ENCODE peak calls at places on chromosomes 7 and 10, in eight cellular contexts. R is body of pancreas, V is T1000, C is NCI-H2081, P is kidney glomerular epithelial cell, M is GM04504, J is A549, S is T-helper 17 cell. Z is an unnamed sample.

GRCh38 chr10:17075510-17075909 is 54.1 kb downstream of the CUBN start:
- DNase-seq in J (peak), C (no peak), S (no peak), R (peak), V (no peak), P (peak), M (peak), Z (no peak)

GRCh38 chr7:26880852-26881251 is 16.5 kb upstream of the SKAP2 start:
- DNase-seq in P (no peak), S (no peak), R (no peak), J (no peak), C (no peak), M (no peak), V (no peak), Z (no peak)

GRCh38 chr7:137169282-137169698 is 174.2 kb downstream of the PTN start:
- DNase-seq in M (peak), S (no peak), C (peak), V (no peak), J (peak), R (peak), P (peak), Z (peak)

GRCh38 chr10:29613791-29614190 is 21.0 kb downstream of the SVIL start:
- DNase-seq in J (no peak), P (no peak), R (no peak), C (no peak), S (no peak), V (no peak), M (no peak), Z (no peak)

GRCh38 chr7:490461-491291 is 29.0 kb downstream of the PDGFA start:
- DNase-seq in J (no peak), C (no peak), R (no peak), V (no peak), P (no peak), M (no peak), S (no peak), Z (no peak)

GRCh38 chr10:63929826-63930467 is 408.7 kb downstream of the REEP3 start:
- DNase-seq in J (no peak), C (peak), R (peak), V (no peak), S (no peak), P (no peak), M (no peak), Z (no peak)

GRCh38 chr7:80372415-80372814 is 139.4 kb downstream of the GNAT3 start:
- DNase-seq in R (no peak), C (no peak), P (no peak), M (no peak), V (no peak), J (peak), S (no peak), Z (peak)

GRCh38 chr10:77290528-77291155 is 347.0 kb downstream of the KCNMA1 start:
- DNase-seq in S (no peak), J (peak), P (peak), M (peak), V (peak), C (no peak), R (no peak), Z (no peak)

GRCh38 chr10:79393924-79394610 is 46.8 kb downstream of the PPIF start:
- DNase-seq in V (no peak), J (no peak), S (no peak), R (no peak), C (no peak), M (no peak), P (no peak), Z (no peak)

GRCh38 chr10:127945948-127946347 is 39.0 kb downstream of the PTPRE start:
- DNase-seq in P (no peak), S (no peak), M (no peak), J (no peak), R (no peak), C (no peak), V (no peak), Z (no peak)

GRCh38 chr7:151080522-151081169 is at the start of gene FASTK:
- DNase-seq in V (peak), J (peak), S (peak), P (peak), C (peak), R (peak), M (peak), Z (peak)

GRCh38 chr7:33248663-33249062 is 119.3 kb downstream of the BBS9 start:
- DNase-seq in C (no peak), V (no peak), S (no peak), R (no peak), J (no peak), M (no peak), P (no peak), Z (no peak)

GRCh38 chr10:56109454-56109853 is 251.6 kb downstream of the ZWINT start:
- DNase-seq in R (no peak), P (no peak), M (no peak), S (no peak), V (no peak), C (no peak), J (no peak), Z (no peak)

GRCh38 chr7:24472093-24472492 is 101.2 kb upstream of the PALS2 start:
- DNase-seq in M (no peak), P (no peak), C (no peak), R (no peak), S (no peak), V (no peak), J (no peak), Z (no peak)

GRCh38 chr7:99618726-99619125 is 2.0 kb downstream of the ZSCAN25 start:
- DNase-seq in R (no peak), P (no peak), S (no peak), V (peak), J (peak), C (no peak), M (peak), Z (no peak)

GRCh38 chr7:27108390-27109127 is 6.1 kb upstream of the HOXA2 start:
- DNase-seq in C (no peak), M (no peak), R (no peak), V (no peak), J (no peak), S (no peak), P (peak), Z (peak)

GRCh38 chr10:84401838-84402611 is 73.6 kb downstream of the CCSER2 start:
- DNase-seq in M (no peak), S (no peak), P (no peak), J (no peak), R (no peak), C (no peak), V (no peak), Z (peak)

GRCh38 chr10:34816067-34817002 is 1.2 kb upstream of the PARD3 start:
- DNase-seq in J (peak), R (no peak), M (no peak), V (no peak), P (no peak), S (no peak), C (no peak), Z (peak)

GRCh38 chr7:2166625-2167280 is 66.0 kb downstream of the MAD1L1 start:
- DNase-seq in V (no peak), P (no peak), C (no peak), J (no peak), M (no peak), S (no peak), R (no peak), Z (no peak)

GRCh38 chr10:95517536-95518454 is 43.4 kb downstream of the SORBS1 start:
- DNase-seq in P (peak), J (no peak), V (no peak), C (no peak), R (peak), S (no peak), M (no peak), Z (no peak)

GRCh38 chr7:156942708-156943090 is 6.8 kb upstream of the NOM1 start:
- DNase-seq in S (no peak), R (peak), C (no peak), P (no peak), M (no peak), V (no peak), J (no peak), Z (peak)

Z was measured in GM23338.